ENCODE peak calls at places on chromosomes 4 and X, in ten cellular contexts. One of them, this sample, is unnamed.

GRCh38 chr4:108931926-108932325 is 169.1 kb upstream of the ETNPPL start:
- DNase-seq in AG04449: no peak
- DNase-seq in GM23248: no peak
- DNase-seq in neuronal stem cell: no peak
- DNase-seq in adipocyte: no peak
- DNase-seq in mesenchymal stem cell: no peak
- DNase-seq in AG04450: no peak
- DNase-seq in GM12878: no peak
- DNase-seq in epithelial cell of esophagus: no peak
- DNase-seq in GM23338: no peak
- DNase-seq in this sample: peak

GRCh38 chrX:132219343-132219768 is at the start of gene RAP2C:
- DNase-seq in epithelial cell of esophagus: peak
- DNase-seq in GM12878: no peak
- DNase-seq in AG04450: no peak
- DNase-seq in AG04449: no peak
- DNase-seq in neuronal stem cell: peak
- DNase-seq in adipocyte: peak
- DNase-seq in GM23338: peak
- DNase-seq in mesenchymal stem cell: peak
- DNase-seq in GM23248: peak
- DNase-seq in this sample: peak

GRCh38 chr4:141155586-141155985 is 22.3 kb upstream of the RNF150 start:
- DNase-seq in neuronal stem cell: no peak
- DNase-seq in GM23338: no peak
- DNase-seq in GM23248: peak
- DNase-seq in epithelial cell of esophagus: no peak
- DNase-seq in AG04450: no peak
- DNase-seq in adipocyte: no peak
- DNase-seq in AG04449: no peak
- DNase-seq in mesenchymal stem cell: no peak
- DNase-seq in GM12878: no peak
- DNase-seq in this sample: no peak

GRCh38 chr4:54767376-54767775 is 109.6 kb downstream of the KIT start:
- DNase-seq in GM23248: no peak
- DNase-seq in GM12878: no peak
- DNase-seq in neuronal stem cell: no peak
- DNase-seq in AG04450: no peak
- DNase-seq in GM23338: no peak
- DNase-seq in epithelial cell of esophagus: no peak
- DNase-seq in adipocyte: peak
- DNase-seq in mesenchymal stem cell: no peak
- DNase-seq in AG04449: no peak
- DNase-seq in this sample: no peak

GRCh38 chrX:9456250-9457074 is 8.4 kb upstream of the TBL1X start:
- DNase-seq in GM12878: no peak
- DNase-seq in GM23338: no peak
- DNase-seq in GM23248: no peak
- DNase-seq in adipocyte: no peak
- DNase-seq in epithelial cell of esophagus: no peak
- DNase-seq in AG04449: no peak
- DNase-seq in AG04450: no peak
- DNase-seq in mesenchymal stem cell: no peak
- DNase-seq in neuronal stem cell: no peak
- DNase-seq in this sample: peak

GRCh38 chrX:8820910-8821527 is 19.8 kb upstream of the FAM9A start:
- DNase-seq in AG04450: no peak
- DNase-seq in GM23338: peak
- DNase-seq in epithelial cell of esophagus: peak
- DNase-seq in adipocyte: no peak
- DNase-seq in AG04449: no peak
- DNase-seq in mesenchymal stem cell: peak
- DNase-seq in GM12878: no peak
- DNase-seq in GM23248: peak
- DNase-seq in neuronal stem cell: peak
- DNase-seq in this sample: no peak

GRCh38 chrX:109709129-109709631 is 23.9 kb downstream of the ACSL4 start:
- DNase-seq in GM23338: peak
- DNase-seq in GM23248: peak
- DNase-seq in AG04449: no peak
- DNase-seq in epithelial cell of esophagus: peak
- DNase-seq in GM12878: peak
- DNase-seq in adipocyte: peak
- DNase-seq in AG04450: no peak
- DNase-seq in neuronal stem cell: no peak
- DNase-seq in mesenchymal stem cell: peak
- DNase-seq in this sample: no peak

GRCh38 chr4:183468210-183469095 is 24.0 kb downstream of the CDKN2AIP start:
- DNase-seq in mesenchymal stem cell: peak
- DNase-seq in GM23338: no peak
- DNase-seq in neuronal stem cell: no peak
- DNase-seq in AG04449: no peak
- DNase-seq in GM23248: peak
- DNase-seq in GM12878: no peak
- DNase-seq in epithelial cell of esophagus: peak
- DNase-seq in AG04450: no peak
- DNase-seq in adipocyte: peak
- DNase-seq in this sample: no peak

GRCh38 chrX:41621236-41621651 is 67.5 kb upstream of the GPR34 start:
- DNase-seq in GM12878: no peak
- DNase-seq in AG04450: no peak
- DNase-seq in adipocyte: no peak
- DNase-seq in GM23338: peak
- DNase-seq in mesenchymal stem cell: peak
- DNase-seq in neuronal stem cell: no peak
- DNase-seq in epithelial cell of esophagus: peak
- DNase-seq in GM23248: peak
- DNase-seq in AG04449: no peak
- DNase-seq in this sample: no peak

GRCh38 chr4:170089274-170089742 is 448 bp downstream of the AADAT start:
- DNase-seq in neuronal stem cell: peak
- DNase-seq in GM23338: peak
- DNase-seq in adipocyte: peak
- DNase-seq in AG04449: no peak
- DNase-seq in AG04450: no peak
- DNase-seq in mesenchymal stem cell: peak
- DNase-seq in epithelial cell of esophagus: peak
- DNase-seq in GM12878: no peak
- DNase-seq in GM23248: peak
- DNase-seq in this sample: peak

GRCh38 chrX:7088968-7089615 is 58.4 kb upstream of the STS start:
- DNase-seq in GM23248: no peak
- DNase-seq in AG04450: no peak
- DNase-seq in AG04449: no peak
- DNase-seq in neuronal stem cell: no peak
- DNase-seq in mesenchymal stem cell: no peak
- DNase-seq in GM12878: no peak
- DNase-seq in epithelial cell of esophagus: no peak
- DNase-seq in GM23338: peak
- DNase-seq in adipocyte: no peak
- DNase-seq in this sample: peak

GRCh38 chr4:128649575-128650205 is 159.8 kb upstream of the JADE1 start:
- DNase-seq in GM23338: no peak
- DNase-seq in GM12878: no peak
- DNase-seq in neuronal stem cell: no peak
- DNase-seq in AG04449: no peak
- DNase-seq in adipocyte: peak
- DNase-seq in AG04450: peak
- DNase-seq in GM23248: peak
- DNase-seq in epithelial cell of esophagus: peak
- DNase-seq in mesenchymal stem cell: peak
- DNase-seq in this sample: no peak

GRCh38 chr4:8771258-8771590 is 100.4 kb downstream of the HMX1 start:
- DNase-seq in AG04450: no peak
- DNase-seq in epithelial cell of esophagus: no peak
- DNase-seq in GM12878: no peak
- DNase-seq in neuronal stem cell: no peak
- DNase-seq in AG04449: no peak
- DNase-seq in adipocyte: no peak
- DNase-seq in mesenchymal stem cell: no peak
- DNase-seq in GM23338: peak
- DNase-seq in GM23248: no peak
- DNase-seq in this sample: no peak

DNA sequence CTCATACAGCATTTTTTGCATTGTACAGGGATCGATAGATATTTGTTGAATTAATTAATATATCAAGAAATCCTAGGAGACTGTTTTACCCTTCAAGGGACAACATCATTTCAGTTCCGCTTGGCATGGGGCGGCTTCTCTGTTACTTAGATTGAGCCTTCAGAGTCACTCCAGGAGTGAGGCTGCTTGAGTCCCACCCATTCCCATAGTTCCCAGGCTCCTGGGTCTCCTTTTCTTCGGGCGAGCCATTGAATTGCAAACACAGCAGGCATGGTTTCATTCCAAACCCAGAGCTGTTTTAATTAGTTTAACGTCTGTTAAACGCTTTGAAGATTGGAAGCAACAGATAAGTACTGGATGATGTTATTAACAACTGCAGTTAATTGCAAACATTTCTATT is 590 bp upstream of the EDA start:
- DNase-seq in adipocyte: no peak
- DNase-seq in epithelial cell of esophagus: no peak
- DNase-seq in neuronal stem cell: no peak
- DNase-seq in mesenchymal stem cell: no peak
- DNase-seq in GM23248: no peak
- DNase-seq in GM23338: peak
- DNase-seq in AG04449: no peak
- DNase-seq in GM12878: no peak
- DNase-seq in AG04450: no peak
- DNase-seq in this sample: no peak
- H3K4me3 ChIP-seq in adipocyte: peak
- H3K4me3 ChIP-seq in epithelial cell of esophagus: no peak
- H3K4me3 ChIP-seq in neuronal stem cell: peak
- H3K4me3 ChIP-seq in mesenchymal stem cell: no peak
- H3K4me3 ChIP-seq in GM23248: peak
- H3K4me3 ChIP-seq in GM23338: peak
- H3K4me3 ChIP-seq in AG04449: no peak
- H3K4me3 ChIP-seq in GM12878: no peak
- H3K4me3 ChIP-seq in AG04450: no peak
- H3K4me3 ChIP-seq in this sample: peak

DNA sequence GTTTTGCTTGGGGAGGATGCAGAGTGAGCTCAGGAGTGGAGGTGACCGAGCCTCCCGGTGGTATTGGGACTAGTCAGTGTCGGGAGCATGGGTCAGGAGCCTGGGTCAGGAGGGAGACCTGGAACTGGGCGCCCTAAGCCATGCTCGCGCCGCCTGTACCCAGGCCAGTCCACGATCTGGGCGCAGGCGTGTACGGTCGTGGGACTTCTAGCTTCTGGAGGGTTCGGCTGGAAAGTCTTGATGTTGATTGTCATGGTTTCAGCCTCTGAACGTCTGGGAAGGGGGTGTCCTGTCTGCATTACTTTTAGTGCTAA is 244 bp downstream of the EIF2S3 start:
- DNase-seq in adipocyte: no peak
- DNase-seq in neuronal stem cell: no peak
- DNase-seq in mesenchymal stem cell: no peak
- DNase-seq in GM12878: no peak
- DNase-seq in AG04450: no peak
- DNase-seq in AG04449: no peak
- DNase-seq in GM23248: no peak
- DNase-seq in GM23338: no peak
- DNase-seq in epithelial cell of esophagus: no peak
- DNase-seq in this sample: no peak
- H3K4me3 ChIP-seq in adipocyte: no peak
- H3K4me3 ChIP-seq in neuronal stem cell: no peak
- H3K4me3 ChIP-seq in mesenchymal stem cell: peak
- H3K4me3 ChIP-seq in GM12878: no peak
- H3K4me3 ChIP-seq in AG04450: no peak
- H3K4me3 ChIP-seq in AG04449: no peak
- H3K4me3 ChIP-seq in GM23248: no peak
- H3K4me3 ChIP-seq in GM23338: no peak
- H3K4me3 ChIP-seq in epithelial cell of esophagus: no peak
- H3K4me3 ChIP-seq in this sample: no peak

GRCh38 chrX:53122013-53122412 is 28.1 kb downstream of the KANTR start:
- DNase-seq in neuronal stem cell: no peak
- DNase-seq in epithelial cell of esophagus: no peak
- DNase-seq in GM12878: no peak
- DNase-seq in GM23338: no peak
- DNase-seq in GM23248: no peak
- DNase-seq in AG04449: no peak
- DNase-seq in adipocyte: no peak
- DNase-seq in mesenchymal stem cell: no peak
- DNase-seq in AG04450: no peak
- DNase-seq in this sample: no peak

GRCh38 chrX:53128097-53128749 is 34.3 kb downstream of the KANTR start:
- DNase-seq in epithelial cell of esophagus: no peak
- DNase-seq in adipocyte: peak
- DNase-seq in GM23248: peak
- DNase-seq in AG04449: no peak
- DNase-seq in mesenchymal stem cell: peak
- DNase-seq in GM12878: no peak
- DNase-seq in AG04450: no peak
- DNase-seq in GM23338: no peak
- DNase-seq in neuronal stem cell: no peak
- DNase-seq in this sample: no peak

GRCh38 chrX:53125506-53125905 is 31.6 kb downstream of the KANTR start:
- DNase-seq in AG04449: no peak
- DNase-seq in GM23338: no peak
- DNase-seq in mesenchymal stem cell: no peak
- DNase-seq in adipocyte: peak
- DNase-seq in GM12878: no peak
- DNase-seq in neuronal stem cell: no peak
- DNase-seq in epithelial cell of esophagus: no peak
- DNase-seq in AG04450: no peak
- DNase-seq in GM23248: no peak
- DNase-seq in this sample: no peak

GRCh38 chrX:53126377-53126776 is 32.4 kb downstream of the KANTR start:
- DNase-seq in neuronal stem cell: no peak
- DNase-seq in GM23338: no peak
- DNase-seq in AG04449: no peak
- DNase-seq in GM23248: no peak
- DNase-seq in mesenchymal stem cell: no peak
- DNase-seq in AG04450: no peak
- DNase-seq in adipocyte: no peak
- DNase-seq in epithelial cell of esophagus: no peak
- DNase-seq in GM12878: no peak
- DNase-seq in this sample: no peak
- H3K4me3 ChIP-seq in neuronal stem cell: no peak
- H3K4me3 ChIP-seq in GM23338: no peak
- H3K4me3 ChIP-seq in AG04449: no peak
- H3K4me3 ChIP-seq in GM23248: no peak
- H3K4me3 ChIP-seq in mesenchymal stem cell: no peak
- H3K4me3 ChIP-seq in AG04450: no peak
- H3K4me3 ChIP-seq in adipocyte: no peak
- H3K4me3 ChIP-seq in epithelial cell of esophagus: no peak
- H3K4me3 ChIP-seq in GM12878: no peak
- H3K4me3 ChIP-seq in this sample: no peak

DNA sequence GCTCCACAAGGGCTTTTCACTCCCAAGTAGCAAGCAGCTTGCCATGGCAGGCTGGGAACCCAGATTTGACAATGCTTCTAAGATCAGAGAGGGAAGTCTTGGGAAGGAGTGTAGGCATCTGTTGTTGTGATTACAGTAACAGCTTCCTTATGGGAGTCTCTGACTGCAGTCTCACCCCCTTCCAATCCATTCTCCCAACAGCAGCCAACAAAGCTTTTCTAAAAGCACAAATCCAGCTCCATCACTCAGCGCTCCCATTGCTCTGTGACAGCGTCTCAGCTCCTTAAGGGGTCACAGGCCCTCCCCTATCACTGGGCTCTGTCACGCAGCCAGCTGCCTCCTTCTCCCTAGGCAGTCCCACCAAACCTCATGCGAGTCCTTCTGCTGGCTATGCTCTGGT is 7.1 kb downstream of the IGFBP7 start:
- DNase-seq in mesenchymal stem cell: peak
- DNase-seq in epithelial cell of esophagus: no peak
- DNase-seq in neuronal stem cell: no peak
- DNase-seq in GM23248: peak
- DNase-seq in AG04450: no peak
- DNase-seq in AG04449: no peak
- DNase-seq in GM23338: peak
- DNase-seq in GM12878: no peak
- DNase-seq in adipocyte: peak
- DNase-seq in this sample: no peak
- H3K4me3 ChIP-seq in mesenchymal stem cell: no peak
- H3K4me3 ChIP-seq in epithelial cell of esophagus: no peak
- H3K4me3 ChIP-seq in neuronal stem cell: no peak
- H3K4me3 ChIP-seq in GM23248: peak
- H3K4me3 ChIP-seq in AG04450: no peak
- H3K4me3 ChIP-seq in AG04449: peak
- H3K4me3 ChIP-seq in GM23338: no peak
- H3K4me3 ChIP-seq in GM12878: no peak
- H3K4me3 ChIP-seq in adipocyte: no peak
- H3K4me3 ChIP-seq in this sample: no peak